ENCODE peak calls at places on chromosomes 1 and 21, in nine cellular contexts. W is PC-9, R is upper lobe of right lung, B is ascending aorta, O is AG04450, H is psoas muscle, I is prostate gland, J is lower lobe of right lung, X is MM.1S. G is an unnamed sample.

GRCh38 chr1:117060441-117061317 is 553 bp downstream of the TTF2 start:
- DNase-seq in W (peak), R (no peak), B (no peak), O (no peak), H (no peak), I (peak), J (no peak), X (peak), G (peak)

GRCh38 chr1:207579436-207579799 is 65.5 kb upstream of the CR1L start:
- DNase-seq in W (no peak), R (no peak), B (no peak), O (peak), H (no peak), I (peak), J (peak), X (peak), G (peak)

GRCh38 chr1:47023268-47024137 is at the start of gene CYP4X1:
- DNase-seq in W (no peak), R (peak), B (no peak), O (no peak), H (peak), I (peak), J (peak), X (no peak), G (no peak)

GRCh38 chr1:181504294-181505115 is 21.2 kb downstream of the CACNA1E start:
- DNase-seq in W (no peak), R (no peak), B (no peak), O (no peak), H (no peak), I (no peak), J (no peak), X (peak), G (peak)

GRCh38 chr1:84412316-84412942 is 14.1 kb downstream of the DNASE2B start:
- DNase-seq in W (no peak), R (no peak), B (no peak), O (peak), H (peak), I (no peak), J (no peak), X (no peak), G (peak)

GRCh38 chr1:55478742-55479141 is 263.6 kb upstream of the USP24 start:
- DNase-seq in W (no peak), R (no peak), B (no peak), O (no peak), H (no peak), I (no peak), J (no peak), X (peak), G (no peak)

GRCh38 chr1:48236716-48237470 is 14.4 kb downstream of the SLC5A9 start:
- DNase-seq in W (no peak), R (no peak), B (no peak), O (no peak), H (no peak), I (no peak), J (no peak), X (peak), G (peak)

GRCh38 chr1:202501281-202501680 is 152.8 kb downstream of the PPP1R12B start:
- DNase-seq in W (no peak), R (no peak), B (no peak), O (no peak), H (no peak), I (peak), J (no peak), X (peak), G (peak)

GRCh38 chr1:225603538-225604354 is 49.2 kb downstream of the ENAH start:
- DNase-seq in W (peak), R (no peak), B (no peak), O (no peak), H (no peak), I (no peak), J (no peak), X (no peak), G (peak)

GRCh38 chr1:33176362-33176850 is 5.4 kb downstream of the TRIM62 start:
- DNase-seq in W (peak), R (no peak), B (no peak), O (no peak), H (peak), I (no peak), J (no peak), X (no peak), G (peak)

GRCh38 chr1:221541296-221541695 is 200.6 kb downstream of the DUSP10 start:
- DNase-seq in W (no peak), R (no peak), B (no peak), O (no peak), H (no peak), I (no peak), J (no peak), X (no peak), G (no peak)

GRCh38 chr1:205351984-205352713 is 4.6 kb downstream of the KLHDC8A start:
- DNase-seq in W (no peak), R (peak), B (no peak), O (no peak), H (no peak), I (no peak), J (no peak), X (peak), G (no peak)

GRCh38 chr1:46134660-46135331 is 2.4 kb upstream of the PIK3R3 start:
- DNase-seq in W (peak), R (no peak), B (no peak), O (peak), H (no peak), I (peak), J (no peak), X (peak), G (peak)

GRCh38 chr1:151568626-151569088 is 28.5 kb downstream of the TUFT1 start:
- DNase-seq in W (peak), R (no peak), B (no peak), O (no peak), H (no peak), I (no peak), J (no peak), X (no peak), G (no peak)

GRCh38 chr1:43774359-43774758 is 67.0 kb downstream of the ST3GAL3 start:
- DNase-seq in W (peak), R (no peak), B (no peak), O (peak), H (no peak), I (no peak), J (no peak), X (no peak), G (peak)

GRCh38 chr1:237309595-237310118 is 267.7 kb downstream of the RYR2 start:
- DNase-seq in W (no peak), R (no peak), B (no peak), O (no peak), H (no peak), I (no peak), J (no peak), X (no peak), G (no peak)

GRCh38 chr1:13820456-13820855 is 120.5 kb downstream of the PRDM2 start:
- DNase-seq in W (no peak), R (peak), B (no peak), O (no peak), H (no peak), I (no peak), J (no peak), X (no peak), G (no peak)

GRCh38 chr1:36562181-36562685 is 79.5 kb upstream of the CSF3R start:
- DNase-seq in W (no peak), R (no peak), B (no peak), O (no peak), H (no peak), I (no peak), J (peak), X (no peak), G (no peak)

GRCh38 chr1:53238197-53239155 is at the start of gene MAGOH:
- DNase-seq in W (peak), R (peak), B (peak), O (peak), H (peak), I (peak), J (peak), X (peak), G (peak)

GRCh38 chr1:58487002-58487401 is 59.5 kb downstream of the OMA1 start:
- DNase-seq in W (no peak), R (no peak), B (no peak), O (no peak), H (no peak), I (no peak), J (no peak), X (no peak), G (no peak)

GRCh38 chr1:246794261-246795093 is 70.3 kb downstream of the SCCPDH start:
- DNase-seq in W (peak), R (no peak), B (no peak), O (no peak), H (no peak), I (no peak), J (no peak), X (no peak), G (no peak)

GRCh38 chr1:82515650-82516049 is 714.9 kb downstream of the ADGRL2 start:
- DNase-seq in W (no peak), R (no peak), B (no peak), O (no peak), H (no peak), I (no peak), J (no peak), X (no peak), G (no peak)

GRCh38 chr1:177937931-177938330 is 31.9 kb downstream of the SEC16B start:
- DNase-seq in W (no peak), R (no peak), B (no peak), O (peak), H (no peak), I (no peak), J (no peak), X (no peak), G (peak)

GRCh38 chr1:233295775-233296322 is 324 bp upstream of the PCNX2 start:
- DNase-seq in W (no peak), R (no peak), B (no peak), O (peak), H (no peak), I (no peak), J (no peak), X (no peak), G (no peak)

GRCh38 chr1:17849216-17849615 is 94.1 kb downstream of the ACTL8 start:
- DNase-seq in W (no peak), R (no peak), B (no peak), O (no peak), H (no peak), I (no peak), J (no peak), X (no peak), G (no peak)

GRCh38 chr1:214351551-214352277 is 70.8 kb downstream of the SMYD2 start:
- DNase-seq in W (no peak), R (no peak), B (no peak), O (no peak), H (no peak), I (no peak), J (no peak), X (no peak), G (no peak)

GRCh38 chr1:223712856-223713494 is 636 bp downstream of the CAPN2 start:
- DNase-seq in W (no peak), R (peak), B (no peak), O (no peak), H (no peak), I (no peak), J (peak), X (no peak), G (no peak)

GRCh38 chr21:26572668-26573381 is at the start of gene CYYR1:
- DNase-seq in W (no peak), R (peak), B (no peak), O (no peak), H (peak), I (no peak), J (peak), X (no peak), G (no peak)

GRCh38 chr1:53066941-53067738 is 5.1 kb downstream of the PODN start:
- DNase-seq in W (no peak), R (no peak), B (no peak), O (no peak), H (peak), I (no peak), J (peak), X (no peak), G (no peak)

GRCh38 chr1:50421366-50421748 is 1.9 kb downstream of the DMRTA2 start:
- DNase-seq in W (no peak), R (no peak), B (no peak), O (no peak), H (no peak), I (no peak), J (no peak), X (no peak), G (no peak)

GRCh38 chr1:113247355-113247754 is 143.0 kb upstream of the MAGI3 start:
- DNase-seq in W (no peak), R (no peak), B (no peak), O (no peak), H (no peak), I (no peak), J (no peak), X (no peak), G (no peak)

DNA sequence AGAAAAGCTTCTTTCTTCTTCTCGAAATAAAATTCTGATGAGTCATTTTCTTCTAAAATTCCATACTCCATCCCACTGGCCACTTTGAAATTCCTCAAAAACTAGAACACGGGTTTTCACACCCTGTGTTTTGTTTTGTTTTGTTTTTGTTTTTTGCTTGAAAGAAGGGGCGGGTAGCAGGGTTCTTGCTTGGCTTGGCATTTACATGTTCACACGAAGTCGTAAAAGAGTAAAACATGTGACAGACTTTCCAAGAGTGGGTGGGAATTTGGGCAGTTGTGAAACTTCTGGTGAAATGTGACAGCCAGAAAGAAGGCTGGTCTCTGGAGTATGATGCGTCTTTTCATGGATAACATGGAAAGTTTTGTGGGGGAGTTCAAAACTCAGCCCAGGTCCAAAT is 47.1 kb upstream of the FMN2 start:
- DNase-seq in W (no peak), R (no peak), B (no peak), O (no peak), H (no peak), I (no peak), J (no peak), X (no peak), G (no peak)
- H3K4me3 ChIP-seq in W (no peak), R (no peak), B (no peak), O (no peak), H (no peak), I (no peak), J (no peak), X (no peak), G (no peak)

GRCh38 chr1:217191441-217191840 is 439.4 kb downstream of the GPATCH2 start:
- DNase-seq in W (no peak), R (no peak), B (no peak), O (no peak), H (no peak), I (no peak), J (no peak), X (no peak), G (no peak)

GRCh38 chr1:217189362-217189761 is 441.5 kb downstream of the GPATCH2 start:
- DNase-seq in W (no peak), R (no peak), B (no peak), O (no peak), H (no peak), I (no peak), J (no peak), X (no peak), G (no peak)

GRCh38 chr1:217190359-217190758 is 440.5 kb downstream of the GPATCH2 start:
- DNase-seq in W (no peak), R (no peak), B (no peak), O (no peak), H (no peak), I (no peak), J (no peak), X (no peak), G (no peak)

GRCh38 chr1:217186664-217187063 is 444.2 kb downstream of the GPATCH2 start:
- DNase-seq in W (no peak), R (no peak), B (no peak), O (no peak), H (no peak), I (no peak), J (no peak), X (no peak), G (no peak)

GRCh38 chr1:217188280-217189235 is 442.3 kb downstream of the GPATCH2 start:
- DNase-seq in W (no peak), R (no peak), B (no peak), O (no peak), H (no peak), I (no peak), J (no peak), X (no peak), G (no peak)
- H3K27ac ChIP-seq in W (no peak), R (no peak), B (no peak), O (no peak), H (no peak), I (no peak), J (no peak), X (no peak), G (no peak)

DNA sequence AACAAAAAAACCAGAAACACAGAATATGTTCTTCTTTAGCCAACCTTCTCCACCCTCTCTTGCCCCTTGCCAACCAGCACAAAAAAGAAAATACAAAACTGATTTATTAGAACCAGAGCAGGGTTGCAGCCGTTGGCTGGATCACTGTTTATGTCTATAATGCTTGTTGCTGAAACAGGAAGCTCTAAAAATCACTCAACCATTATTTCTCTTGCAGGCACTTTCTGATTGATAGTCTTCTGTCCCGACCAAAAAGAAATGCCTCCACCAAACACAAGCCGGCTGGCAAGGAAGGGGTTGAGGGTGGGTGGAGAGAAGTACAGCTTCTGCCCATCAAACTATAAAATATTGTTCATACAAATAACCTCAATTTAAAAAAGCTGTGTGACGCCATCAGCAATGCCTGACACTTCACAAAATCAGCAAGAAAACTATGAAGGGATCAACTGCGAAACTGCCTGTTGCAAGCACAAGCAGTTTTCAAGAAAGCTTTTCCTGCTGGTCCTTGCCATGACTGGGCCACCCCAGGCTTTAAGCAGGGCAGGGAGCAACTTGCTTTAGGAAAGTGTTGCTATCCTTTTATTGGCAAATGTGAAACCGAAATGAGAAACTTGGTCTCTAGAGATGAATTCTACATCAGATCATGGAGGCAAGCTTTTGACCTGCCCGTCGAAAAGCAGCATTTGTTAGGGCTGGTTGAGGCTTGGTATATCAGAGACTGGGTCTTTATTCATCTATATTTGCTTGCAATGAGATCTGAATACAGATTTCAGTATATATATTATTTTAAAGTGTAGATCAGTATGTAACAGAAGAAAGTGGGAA is 174.2 kb downstream of the RUNX1 start:
- DNase-seq in W (no peak), R (no peak), B (no peak), O (no peak), H (no peak), I (no peak), J (no peak), X (peak), G (no peak)
- H3K4me3 ChIP-seq in W (no peak), R (no peak), B (no peak), O (no peak), H (no peak), I (no peak), J (no peak), X (peak), G (no peak)

GRCh38 chr1:111202707-111203623 is 2.5 kb upstream of the DENND2D start:
- DNase-seq in W (peak), R (no peak), B (no peak), O (no peak), H (no peak), I (no peak), J (no peak), X (no peak), G (no peak)

GRCh38 chr1:111205724-111206070 is 5.3 kb upstream of the DENND2D start:
- DNase-seq in W (no peak), R (no peak), B (no peak), O (no peak), H (no peak), I (no peak), J (no peak), X (no peak), G (no peak)

GRCh38 chr1:111203681-111204210 is 3.3 kb upstream of the DENND2D start:
- DNase-seq in W (peak), R (peak), B (peak), O (no peak), H (peak), I (peak), J (peak), X (peak), G (no peak)

GRCh38 chr1:111204211-111204883 is 3.9 kb upstream of the DENND2D start:
- DNase-seq in W (peak), R (peak), B (no peak), O (no peak), H (peak), I (peak), J (peak), X (peak), G (no peak)

GRCh38 chr1:111204923-111205723 is 4.7 kb upstream of the DENND2D start:
- DNase-seq in W (no peak), R (no peak), B (no peak), O (no peak), H (no peak), I (no peak), J (no peak), X (no peak), G (no peak)
- H3K27ac ChIP-seq in W (peak), R (peak), B (no peak), O (no peak), H (no peak), I (peak), J (peak), X (no peak), G (no peak)

DNA sequence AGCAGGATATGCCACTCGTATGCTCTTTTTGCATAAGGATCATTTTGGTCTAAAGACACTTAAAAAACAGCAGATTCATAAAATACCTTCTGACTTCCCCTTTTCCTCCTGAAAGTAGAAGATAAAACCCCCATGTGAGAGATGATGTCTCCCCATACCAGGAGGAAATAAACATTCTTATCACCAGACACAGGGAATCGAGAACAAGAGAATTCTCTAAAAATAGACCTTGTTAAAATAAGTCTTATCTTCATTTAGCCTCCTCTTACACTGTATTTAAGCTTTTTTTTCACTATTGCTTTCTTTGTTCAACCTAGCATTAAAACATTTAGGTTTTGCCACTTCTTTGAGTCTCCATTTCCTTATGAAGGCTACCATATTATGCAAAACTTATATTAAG is 709.3 kb downstream of the KCNT2 start:
- DNase-seq in W (no peak), R (no peak), B (no peak), O (no peak), H (no peak), I (no peak), J (no peak), X (no peak), G (no peak)
- H3K4me3 ChIP-seq in W (no peak), R (no peak), B (no peak), O (no peak), H (no peak), I (no peak), J (no peak), X (no peak), G (no peak)

DNA sequence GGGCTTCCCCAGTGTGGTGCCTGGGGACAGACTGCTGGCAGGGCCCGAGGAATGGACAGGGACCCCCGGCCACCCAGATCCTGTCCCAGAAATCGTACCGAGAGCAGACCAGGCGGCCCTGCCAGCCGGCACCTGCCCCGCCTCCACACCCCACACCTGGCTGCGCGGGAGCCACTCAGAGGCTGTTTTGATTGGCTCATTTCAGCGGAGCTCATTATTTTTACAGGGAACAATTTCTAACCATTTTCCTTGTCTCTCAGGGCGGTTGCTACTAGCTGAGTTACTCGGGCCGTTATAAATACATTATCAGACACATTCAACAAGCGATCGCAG is 39.3 kb upstream of the AJAP1 start:
- DNase-seq in W (no peak), R (no peak), B (no peak), O (no peak), H (no peak), I (no peak), J (no peak), X (no peak), G (no peak)
- H3K27ac ChIP-seq in W (no peak), R (no peak), B (no peak), O (no peak), H (no peak), I (no peak), J (no peak), X (no peak), G (no peak)